ENCODE peak calls at places on chromosomes 11 and 22, in six cellular contexts. A, C, N, O, J and Q are unnamed samples.

GRCh38 chr11:48012051-48012391 is 31.7 kb downstream of the PTPRJ start:
- DNase-seq in A (no peak), C (peak), N (no peak), O (no peak), J (no peak), Q (no peak)

GRCh38 chr11:34988294-34989255 is 72.2 kb downstream of the PDHX start:
- DNase-seq in A (peak), C (no peak), N (peak), O (no peak), J (no peak), Q (no peak)

GRCh38 chr11:2737876-2738275 is 38.1 kb upstream of the KCNQ1OT1 start:
- DNase-seq in A (peak), C (no peak), N (no peak), O (no peak), J (no peak), Q (no peak)

GRCh38 chr11:12552677-12553076 is 121.5 kb upstream of the TEAD1 start:
- DNase-seq in A (peak), C (no peak), N (no peak), O (no peak), J (no peak), Q (no peak)

GRCh38 chr11:64224151-64224890 is 1.7 kb downstream of the TRPT1 start:
- DNase-seq in A (no peak), C (no peak), N (no peak), O (no peak), J (no peak), Q (no peak)

GRCh38 chr11:61871158-61871597 is 20.2 kb downstream of the FADS3 start:
- DNase-seq in A (peak), C (peak), N (no peak), O (peak), J (peak), Q (peak)

GRCh38 chr11:9219572-9219971 is 45.6 kb downstream of the DENND5A start:
- DNase-seq in A (peak), C (no peak), N (no peak), O (no peak), J (no peak), Q (no peak)

GRCh38 chr22:23784215-23784732 is 2.5 kb upstream of the SMARCB1 start:
- DNase-seq in A (no peak), C (no peak), N (no peak), O (no peak), J (peak), Q (no peak)

GRCh38 chr11:17387280-17387679 is 1.2 kb downstream of the KCNJ11 start:
- DNase-seq in A (no peak), C (no peak), N (no peak), O (no peak), J (no peak), Q (no peak)

GRCh38 chr11:77819921-77820564 is 479 bp downstream of the RSF1 start:
- DNase-seq in A (peak), C (peak), N (peak), O (peak), J (peak), Q (peak)

GRCh38 chr11:121452609-121453150 is at the start of gene SORL1-AS1:
- DNase-seq in A (no peak), C (peak), N (no peak), O (peak), J (no peak), Q (no peak)

GRCh38 chr11:115425243-115425642 is 79.0 kb downstream of the CADM1 start:
- DNase-seq in A (no peak), C (no peak), N (no peak), O (peak), J (no peak), Q (no peak)

GRCh38 chr11:69086741-69087524 is 38.2 kb downstream of the TPCN2 start:
- DNase-seq in A (no peak), C (no peak), N (no peak), O (no peak), J (no peak), Q (no peak)

GRCh38 chr11:57599381-57599780 is 1.9 kb downstream of the SERPING1 start:
- DNase-seq in A (peak), C (no peak), N (no peak), O (no peak), J (no peak), Q (no peak)

GRCh38 chr11:110314366-110315095 is 18.1 kb upstream of the RDX start:
- DNase-seq in A (no peak), C (no peak), N (no peak), O (no peak), J (no peak), Q (no peak)

GRCh38 chr11:72814831-72815618 is 814 bp downstream of the ATG16L2 start:
- DNase-seq in A (peak), C (peak), N (peak), O (peak), J (no peak), Q (no peak)

GRCh38 chr22:33909906-33910305 is 10.4 kb downstream of the LARGE1 start:
- DNase-seq in A (peak), C (no peak), N (no peak), O (no peak), J (no peak), Q (no peak)

GRCh38 chr11:123408619-123409455 is 21.2 kb upstream of the GRAMD1B start:
- DNase-seq in A (no peak), C (no peak), N (no peak), O (peak), J (no peak), Q (no peak)